ENCODE peak calls at places on chromosomes 12 and 14, in six cellular contexts. One of them, this sample, is unnamed.

GRCh38 chr14:100536721-100537700 is 50.2 kb downstream of the BEGAIN start:
- DNase-seq in fibroblast of villous mesenchyme: no peak
- DNase-seq in GM23338: no peak
- DNase-seq in BE2C: no peak
- DNase-seq in hepatocyte: no peak
- DNase-seq in sigmoid colon: peak; percentile 37
- DNase-seq in this sample: no peak

GRCh38 chr14:101196051-101196450 is 292.5 kb upstream of the RTL1 start:
- DNase-seq in sigmoid colon: peak; percentile 30
- DNase-seq in hepatocyte: no peak
- DNase-seq in BE2C: no peak
- DNase-seq in GM23338: no peak
- DNase-seq in fibroblast of villous mesenchyme: no peak
- DNase-seq in this sample: no peak

GRCh38 chr12:104571328-104571727 is 114.6 kb downstream of the CHST11 start:
- DNase-seq in fibroblast of villous mesenchyme: no peak
- DNase-seq in hepatocyte: no peak
- DNase-seq in sigmoid colon: no peak
- DNase-seq in GM23338: no peak
- DNase-seq in BE2C: no peak
- DNase-seq in this sample: no peak

GRCh38 chr12:132471011-132471857 is 18.7 kb upstream of the FBRSL1 start:
- DNase-seq in BE2C: no peak
- DNase-seq in sigmoid colon: no peak
- DNase-seq in GM23338: no peak
- DNase-seq in hepatocyte: peak; percentile 75
- DNase-seq in fibroblast of villous mesenchyme: no peak
- DNase-seq in this sample: no peak

GRCh38 chr12:8508912-8509841 is 4.1 kb upstream of the CLEC4D start:
- DNase-seq in GM23338: peak; percentile 26
- DNase-seq in sigmoid colon: no peak
- DNase-seq in BE2C: no peak
- DNase-seq in hepatocyte: no peak
- DNase-seq in fibroblast of villous mesenchyme: no peak
- DNase-seq in this sample: no peak

GRCh38 chr14:90571149-90571548 is 174.3 kb downstream of the CALM1 start:
- DNase-seq in fibroblast of villous mesenchyme: no peak
- DNase-seq in sigmoid colon: no peak
- DNase-seq in GM23338: no peak
- DNase-seq in BE2C: no peak
- DNase-seq in hepatocyte: no peak
- DNase-seq in this sample: no peak

GRCh38 chr14:48771717-48772116 is 814.5 kb downstream of the RPS29 start:
- DNase-seq in sigmoid colon: no peak
- DNase-seq in BE2C: no peak
- DNase-seq in GM23338: no peak
- DNase-seq in fibroblast of villous mesenchyme: no peak
- DNase-seq in hepatocyte: no peak
- DNase-seq in this sample: no peak

GRCh38 chr14:20302042-20302761 is 3.5 kb downstream of the TTC5 start:
- DNase-seq in hepatocyte: no peak
- DNase-seq in GM23338: no peak
- DNase-seq in fibroblast of villous mesenchyme: peak; percentile 19
- DNase-seq in BE2C: no peak
- DNase-seq in sigmoid colon: no peak
- DNase-seq in this sample: peak; percentile 20

GRCh38 chr12:54356951-54357356 is 7.3 kb downstream of the GPR84 start:
- DNase-seq in GM23338: peak; percentile 65
- DNase-seq in sigmoid colon: no peak
- DNase-seq in fibroblast of villous mesenchyme: no peak
- DNase-seq in BE2C: no peak
- DNase-seq in hepatocyte: no peak
- DNase-seq in this sample: no peak

GRCh38 chr14:104851896-104852663 is 13.0 kb upstream of the CEP170B start:
- DNase-seq in fibroblast of villous mesenchyme: no peak
- DNase-seq in GM23338: peak; percentile 23
- DNase-seq in BE2C: no peak
- DNase-seq in sigmoid colon: no peak
- DNase-seq in hepatocyte: no peak
- DNase-seq in this sample: no peak

GRCh38 chr12:127515941-127516340 is 751.0 kb upstream of the TMEM132C start:
- DNase-seq in fibroblast of villous mesenchyme: no peak
- DNase-seq in hepatocyte: no peak
- DNase-seq in BE2C: no peak
- DNase-seq in GM23338: no peak
- DNase-seq in sigmoid colon: no peak
- DNase-seq in this sample: peak; percentile 28

GRCh38 chr12:123767613-123768012 is 5.5 kb downstream of the DNAH10 start:
- DNase-seq in GM23338: no peak
- DNase-seq in sigmoid colon: no peak
- DNase-seq in BE2C: no peak
- DNase-seq in fibroblast of villous mesenchyme: no peak
- DNase-seq in hepatocyte: no peak
- DNase-seq in this sample: no peak

GRCh38 chr12:95774311-95775045 is 16.1 kb downstream of the NTN4 start:
- DNase-seq in sigmoid colon: no peak
- DNase-seq in fibroblast of villous mesenchyme: peak; percentile 54
- DNase-seq in hepatocyte: no peak
- DNase-seq in BE2C: no peak
- DNase-seq in GM23338: no peak
- DNase-seq in this sample: peak; percentile 42

GRCh38 chr14:76201162-76201561 is 49.4 kb downstream of the GPATCH2L start:
- DNase-seq in sigmoid colon: no peak
- DNase-seq in GM23338: no peak
- DNase-seq in BE2C: no peak
- DNase-seq in fibroblast of villous mesenchyme: peak; percentile 59
- DNase-seq in hepatocyte: no peak
- DNase-seq in this sample: peak; percentile 24

GRCh38 chr12:124542021-124542941 is 25.1 kb downstream of the NCOR2 start:
- DNase-seq in sigmoid colon: no peak
- DNase-seq in hepatocyte: no peak
- DNase-seq in BE2C: no peak
- DNase-seq in GM23338: no peak
- DNase-seq in fibroblast of villous mesenchyme: peak; percentile 57
- DNase-seq in this sample: no peak

GRCh38 chr12:12081836-12082497 is 11.2 kb downstream of the BCL2L14 start:
- DNase-seq in GM23338: peak; percentile 67
- DNase-seq in sigmoid colon: no peak
- DNase-seq in BE2C: no peak
- DNase-seq in hepatocyte: peak; percentile 31
- DNase-seq in fibroblast of villous mesenchyme: peak; percentile 70
- DNase-seq in this sample: peak; percentile 58
- TF ChIP-seq CTCF in GM23338: peak; percentile 39
- TF ChIP-seq CTCF in sigmoid colon: no peak
- TF ChIP-seq CTCF in BE2C: peak; percentile 45
- TF ChIP-seq CTCF in hepatocyte: peak; percentile 41
- TF ChIP-seq CTCF in fibroblast of villous mesenchyme: peak; percentile 36
- TF ChIP-seq CTCF in this sample: peak; percentile 48

GRCh38 chr12:122413516-122414404 is 8.7 kb downstream of the CLIP1 start:
- DNase-seq in BE2C: no peak
- DNase-seq in fibroblast of villous mesenchyme: peak; percentile 46
- DNase-seq in sigmoid colon: no peak
- DNase-seq in GM23338: no peak
- DNase-seq in hepatocyte: no peak
- DNase-seq in this sample: peak; percentile 65
- H3K4me3 ChIP-seq in BE2C: no peak overlapping the region
- H3K4me3 ChIP-seq in fibroblast of villous mesenchyme: no peak overlapping the region
- H3K4me3 ChIP-seq in sigmoid colon: no peak overlapping the region
- H3K4me3 ChIP-seq in GM23338: no peak overlapping the region
- H3K4me3 ChIP-seq in hepatocyte: no peak overlapping the region
- H3K4me3 ChIP-seq in this sample: no peak overlapping the region

GRCh38 chr14:78959674-78960264 is 789.6 kb downstream of the NRXN3 start:
- DNase-seq in fibroblast of villous mesenchyme: peak; percentile 72
- DNase-seq in GM23338: peak; percentile 73
- DNase-seq in hepatocyte: peak; percentile 87
- DNase-seq in sigmoid colon: peak; percentile 80
- DNase-seq in BE2C: peak; percentile 72
- DNase-seq in this sample: peak; percentile 76
- TF ChIP-seq CTCF in fibroblast of villous mesenchyme: peak; percentile 91
- TF ChIP-seq CTCF in GM23338: peak; percentile 89
- TF ChIP-seq CTCF in hepatocyte: peak; percentile 86
- TF ChIP-seq CTCF in sigmoid colon: peak; percentile 85
- TF ChIP-seq CTCF in BE2C: peak; percentile 94
- TF ChIP-seq CTCF in this sample: peak; percentile 97

GRCh38 chr14:54652188-54652889 is 85.4 kb downstream of the SAMD4A start:
- DNase-seq in GM23338: peak; percentile 97
- DNase-seq in sigmoid colon: peak; percentile 97
- DNase-seq in hepatocyte: peak; percentile 90
- DNase-seq in fibroblast of villous mesenchyme: peak; percentile 100
- DNase-seq in BE2C: no peak
- DNase-seq in this sample: peak; percentile 100
- H3K4me3 ChIP-seq in GM23338: no peak overlapping the region
- H3K4me3 ChIP-seq in sigmoid colon: peak overlapping the region; percentile 7
- H3K4me3 ChIP-seq in hepatocyte: no peak overlapping the region
- H3K4me3 ChIP-seq in fibroblast of villous mesenchyme: peak overlapping the region; percentile 41
- H3K4me3 ChIP-seq in BE2C: no peak overlapping the region
- H3K4me3 ChIP-seq in this sample: peak overlapping the region; percentile 54

GRCh38 chr12:26295001-26295400 is 99.6 kb downstream of the SSPN start:
- DNase-seq in BE2C: no peak
- DNase-seq in GM23338: no peak
- DNase-seq in fibroblast of villous mesenchyme: no peak
- DNase-seq in sigmoid colon: no peak
- DNase-seq in hepatocyte: no peak
- DNase-seq in this sample: no peak

GRCh38 chr12:26304273-26304672 is 108.9 kb downstream of the SSPN start:
- DNase-seq in GM23338: no peak
- DNase-seq in sigmoid colon: no peak
- DNase-seq in hepatocyte: no peak
- DNase-seq in fibroblast of villous mesenchyme: no peak
- DNase-seq in BE2C: no peak
- DNase-seq in this sample: no peak

GRCh38 chr12:26297386-26298070 is 102.2 kb downstream of the SSPN start:
- DNase-seq in BE2C: no peak
- DNase-seq in hepatocyte: no peak
- DNase-seq in fibroblast of villous mesenchyme: peak; percentile 49
- DNase-seq in GM23338: no peak
- DNase-seq in sigmoid colon: no peak
- DNase-seq in this sample: no peak

GRCh38 chr12:26303418-26303817 is 108.0 kb downstream of the SSPN start:
- DNase-seq in hepatocyte: no peak
- DNase-seq in fibroblast of villous mesenchyme: no peak
- DNase-seq in sigmoid colon: no peak
- DNase-seq in GM23338: no peak
- DNase-seq in BE2C: no peak
- DNase-seq in this sample: no peak

GRCh38 chr12:26298785-26299621 is 103.6 kb downstream of the SSPN start:
- DNase-seq in BE2C: no peak
- DNase-seq in hepatocyte: peak; percentile 41
- DNase-seq in sigmoid colon: peak; percentile 53
- DNase-seq in fibroblast of villous mesenchyme: peak; percentile 86
- DNase-seq in GM23338: peak; percentile 8
- DNase-seq in this sample: peak; percentile 71
- TF ChIP-seq CTCF in BE2C: peak; percentile 33
- TF ChIP-seq CTCF in hepatocyte: peak; percentile 13
- TF ChIP-seq CTCF in sigmoid colon: peak; percentile 15
- TF ChIP-seq CTCF in fibroblast of villous mesenchyme: peak; percentile 44
- TF ChIP-seq CTCF in GM23338: peak; percentile 16
- TF ChIP-seq CTCF in this sample: peak; percentile 67

GRCh38 chr12:80291108-80291754 is 152.8 kb upstream of the PTPRQ start:
- DNase-seq in sigmoid colon: no peak
- DNase-seq in BE2C: no peak
- DNase-seq in hepatocyte: no peak
- DNase-seq in fibroblast of villous mesenchyme: no peak
- DNase-seq in GM23338: no peak
- DNase-seq in this sample: no peak

GRCh38 chr12:80293759-80294158 is 150.3 kb upstream of the PTPRQ start:
- DNase-seq in hepatocyte: no peak
- DNase-seq in fibroblast of villous mesenchyme: no peak
- DNase-seq in BE2C: no peak
- DNase-seq in sigmoid colon: no peak
- DNase-seq in GM23338: no peak
- DNase-seq in this sample: no peak

GRCh38 chr12:80299219-80299618 is 144.8 kb upstream of the PTPRQ start:
- DNase-seq in fibroblast of villous mesenchyme: no peak
- DNase-seq in BE2C: no peak
- DNase-seq in sigmoid colon: no peak
- DNase-seq in GM23338: no peak
- DNase-seq in hepatocyte: no peak
- DNase-seq in this sample: no peak

DNA sequence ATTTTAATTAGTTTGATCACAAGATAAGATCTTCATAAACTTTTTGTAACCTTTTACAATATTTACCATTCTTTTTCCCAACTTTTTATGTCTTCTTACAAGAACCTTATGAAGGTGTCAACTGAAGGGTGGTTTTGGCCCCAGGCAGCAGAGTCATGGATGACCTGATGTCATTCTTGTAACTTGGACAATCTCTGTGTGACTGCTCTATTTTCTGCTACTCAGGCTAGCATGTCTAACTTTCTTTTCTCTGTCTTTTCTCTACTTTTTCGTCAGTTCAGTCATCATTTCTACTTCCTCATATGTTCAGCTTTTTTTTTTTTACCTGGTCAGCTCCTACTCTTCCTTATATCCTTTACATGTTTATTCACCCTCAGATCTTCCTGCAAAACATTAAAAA is 150.7 kb upstream of the PTPRQ start:
- DNase-seq in hepatocyte: no peak
- DNase-seq in fibroblast of villous mesenchyme: no peak
- DNase-seq in sigmoid colon: no peak
- DNase-seq in GM23338: no peak
- DNase-seq in BE2C: no peak
- DNase-seq in this sample: no peak
- H3K4me3 ChIP-seq in hepatocyte: no peak overlapping the region
- H3K4me3 ChIP-seq in fibroblast of villous mesenchyme: no peak overlapping the region
- H3K4me3 ChIP-seq in sigmoid colon: no peak overlapping the region
- H3K4me3 ChIP-seq in GM23338: no peak overlapping the region
- H3K4me3 ChIP-seq in BE2C: no peak overlapping the region
- H3K4me3 ChIP-seq in this sample: no peak overlapping the region

DNA sequence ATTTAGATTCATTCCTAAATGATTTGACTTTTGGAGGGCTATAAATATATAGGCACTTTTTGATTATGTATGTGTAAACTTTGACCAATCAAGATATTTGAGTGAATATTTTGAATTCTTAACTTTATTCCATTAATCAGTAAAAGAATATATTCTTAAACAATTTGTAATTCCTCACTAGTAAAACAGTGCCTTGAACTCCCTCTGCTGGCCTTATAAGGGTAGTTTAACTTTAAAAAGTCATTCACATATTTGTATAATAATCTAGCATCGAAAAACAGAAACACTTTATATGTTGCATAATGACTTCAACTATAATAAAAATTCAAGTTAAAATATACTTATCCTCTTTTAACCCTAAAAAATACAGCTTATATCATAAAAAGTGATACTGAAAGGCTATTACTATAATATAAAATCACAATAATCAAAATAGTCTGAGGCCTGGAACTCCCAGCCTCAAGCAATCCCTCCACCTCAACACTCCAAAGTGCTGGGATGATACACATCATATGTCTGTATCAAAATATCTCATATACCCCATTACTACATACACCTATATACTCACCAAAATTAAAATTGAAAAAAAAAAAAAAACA is 31.2 kb downstream of the CCDC59 start:
- DNase-seq in sigmoid colon: no peak
- DNase-seq in fibroblast of villous mesenchyme: peak; percentile 33
- DNase-seq in BE2C: no peak
- DNase-seq in hepatocyte: peak; percentile 52
- DNase-seq in GM23338: peak; percentile 51
- DNase-seq in this sample: peak; percentile 35
- TF ChIP-seq CTCF in sigmoid colon: peak; percentile 23
- TF ChIP-seq CTCF in fibroblast of villous mesenchyme: peak; percentile 57
- TF ChIP-seq CTCF in BE2C: peak; percentile 54
- TF ChIP-seq CTCF in hepatocyte: peak; percentile 68
- TF ChIP-seq CTCF in GM23338: peak; percentile 83
- TF ChIP-seq CTCF in this sample: peak; percentile 70